ENCODE peak calls at places on chromosomes 16 and 17, in five cellular contexts. F is mesendoderm, J is mesenchymal stem cell, C is trophoblast cell, R is IMR-90. P is an unnamed sample.

GRCh38 chr17:61323015-61323379 is 76.6 kb upstream of the TBX2 start:
- DNase-seq in F (no peak), J (no peak), R (no peak), C (no peak), P (no peak)

GRCh38 chr17:39834017-39834416 is 30.1 kb downstream of the IKZF3 start:
- DNase-seq in J (no peak), R (no peak), F (no peak), C (no peak), P (no peak)

GRCh38 chr17:38464251-38464722 is 36.0 kb downstream of the ARHGAP23 start:
- DNase-seq in J (no peak), R (no peak), F (no peak), C (no peak), P (no peak)

GRCh38 chr17:48729335-48730239 is 1.0 kb upstream of the HOXB13 start:
- DNase-seq in F (no peak), R (no peak), J (peak), C (no peak), P (no peak)

GRCh38 chr17:15469260-15469659 is 1.8 kb upstream of the CDRT4 start:
- DNase-seq in J (no peak), R (peak), F (no peak), C (no peak), P (no peak)

GRCh38 chr17:16934133-16934795 is 37.7 kb downstream of the TNFRSF13B start:
- DNase-seq in C (no peak), R (no peak), J (no peak), F (no peak), P (no peak)

GRCh38 chr16:47136101-47136820 is 7.5 kb downstream of the NETO2 start:
- DNase-seq in F (peak), J (peak), R (peak), C (no peak), P (no peak)

GRCh38 chr16:66286527-66286926 is 80.0 kb upstream of the CDH5 start:
- DNase-seq in C (no peak), J (no peak), R (no peak), F (no peak), P (no peak)

GRCh38 chr16:10729649-10730048 is 14.0 kb upstream of the NUBP1 start:
- DNase-seq in R (peak), J (no peak), F (peak), C (peak), P (no peak)

GRCh38 chr17:43126911-43127290 is 1.7 kb upstream of the BRCA1 start:
- DNase-seq in F (no peak), C (peak), R (no peak), J (no peak), P (no peak)

GRCh38 chr17:8237175-8237574 is 10.7 kb downstream of the CTC1 start:
- DNase-seq in J (no peak), F (no peak), C (peak), R (no peak), P (no peak)

GRCh38 chr16:21634216-21634615 is 18.2 kb downstream of the IGSF6 start:
- DNase-seq in C (no peak), R (no peak), F (no peak), J (no peak), P (no peak)

GRCh38 chr17:36920032-36921000 is 17.0 kb upstream of the LHX1 start:
- DNase-seq in J (peak), R (peak), F (peak), C (no peak), P (no peak)

GRCh38 chr17:82848022-82848592 is 8.3 kb upstream of the ZNF750 start:
- DNase-seq in R (peak), J (no peak), C (peak), F (no peak), P (no peak)

GRCh38 chr16:85724936-85725335 is 26.0 kb downstream of the C16orf74 start:
- DNase-seq in F (no peak), R (no peak), C (no peak), J (no peak), P (no peak)

GRCh38 chr17:78661092-78661770 is 84.0 kb upstream of the DNAH17 start:
- DNase-seq in J (no peak), R (no peak), C (peak), F (no peak), P (no peak)

GRCh38 chr16:11079657-11080187 is 135.4 kb downstream of the CLEC16A start:
- DNase-seq in C (peak), F (no peak), J (peak), R (peak), P (no peak)

GRCh38 chr17:59756236-59756818 is 48.9 kb downstream of the VMP1 start:
- DNase-seq in C (peak), F (peak), R (peak), J (peak), P (no peak)

GRCh38 chr16:84724619-84725307 is 25.0 kb downstream of the USP10 start:
- DNase-seq in R (peak), J (no peak), C (no peak), F (no peak), P (no peak)

GRCh38 chr17:10156579-10157488 is 41.6 kb downstream of the GAS7 start:
- DNase-seq in C (peak), R (no peak), J (peak), F (no peak), P (no peak)

GRCh38 chr17:21678451-21679081 is 13.8 kb upstream of the KCNJ18 start:
- DNase-seq in F (no peak), C (peak), J (no peak), R (no peak), P (no peak)

GRCh38 chr17:50059256-50059655 is 3.3 kb downstream of the ITGA3 start:
- DNase-seq in R (no peak), C (peak), J (peak), F (no peak), P (no peak)
- H3K9ac ChIP-seq in R (peak), C (peak), J (peak), F (no peak), P (no peak)

GRCh38 chr17:73691321-73691766 is 47.1 kb upstream of the SDK2 start:
- DNase-seq in R (no peak), F (peak), C (no peak), J (no peak), P (no peak)
- H2BK5ac ChIP-seq in R (no peak), F (no peak), C (no peak), J (no peak), P (no peak)

DNA sequence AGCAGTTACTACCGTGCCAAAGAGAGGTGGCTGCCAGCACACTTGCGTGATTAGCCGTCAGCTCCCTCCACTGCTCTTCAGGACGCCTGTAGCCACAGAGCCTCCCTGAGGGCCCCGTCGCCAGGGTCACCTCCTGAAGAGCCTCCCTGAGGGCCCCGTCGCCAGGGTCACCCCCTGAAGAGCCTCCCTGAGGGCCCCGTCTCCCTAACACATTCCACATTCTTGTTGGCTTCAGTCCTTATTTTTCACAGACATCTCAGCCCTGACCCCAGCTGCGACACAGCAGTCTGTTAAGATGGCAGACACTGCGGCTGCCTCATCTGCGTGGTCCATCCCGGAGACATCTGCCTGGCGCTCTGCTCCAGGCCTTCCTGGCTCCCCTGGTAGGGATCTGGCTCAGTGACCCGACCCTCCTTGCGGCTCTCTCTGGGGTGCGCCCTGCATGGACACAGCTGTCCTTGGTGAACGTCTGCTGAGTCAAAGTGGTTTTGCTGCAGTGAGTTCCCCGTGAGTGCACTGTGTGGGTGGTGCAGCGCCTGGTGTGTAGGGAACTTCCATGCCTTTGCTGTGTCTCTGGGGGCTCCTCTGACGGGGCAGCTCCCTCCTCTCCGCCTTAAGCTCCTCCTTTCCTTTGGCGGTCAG is 11.4 kb downstream of the ACSF3 start:
- DNase-seq in J (no peak), F (no peak), R (no peak), C (no peak), P (no peak)
- H3K9ac ChIP-seq in J (no peak), F (no peak), R (no peak), C (no peak), P (no peak)

DNA sequence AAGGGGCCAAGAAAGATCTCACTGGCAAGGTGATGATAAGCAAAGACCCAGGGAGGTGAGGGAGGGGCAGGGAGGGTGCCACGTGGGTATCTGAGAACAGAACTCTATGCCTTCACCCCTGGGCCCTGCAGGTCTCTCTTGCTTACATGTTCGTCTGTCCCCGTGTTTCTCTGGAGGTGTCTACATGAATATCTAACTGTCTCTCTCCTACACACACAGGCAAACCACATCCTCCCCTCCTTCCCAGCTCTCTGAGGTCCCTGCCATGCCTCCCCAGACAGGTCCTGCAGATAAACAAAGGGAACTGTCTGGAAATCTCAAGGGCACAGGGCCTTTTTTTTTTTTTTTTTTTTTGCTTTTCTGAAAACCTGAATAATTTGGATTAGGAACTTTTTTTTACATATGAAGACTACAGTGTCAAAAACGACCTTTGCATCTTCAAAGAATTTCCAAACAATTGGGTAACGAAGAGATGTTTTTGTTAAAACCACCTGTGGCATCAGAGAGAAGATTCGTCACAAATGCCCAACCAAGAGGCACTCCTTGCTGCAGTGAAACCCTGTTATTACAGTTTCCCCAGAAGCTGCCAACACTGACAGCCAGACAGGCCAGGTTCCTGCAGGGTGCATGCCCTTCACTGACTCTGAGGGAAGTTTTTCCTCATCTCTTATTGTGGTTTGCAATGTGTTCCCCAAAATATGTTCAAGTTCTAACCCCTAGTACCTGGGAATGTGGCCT is 17.8 kb downstream of the PLLP start:
- DNase-seq in R (no peak), F (no peak), J (no peak), C (no peak), P (no peak)
- H2BK5ac ChIP-seq in R (no peak), F (no peak), J (no peak), C (no peak), P (no peak)

DNA sequence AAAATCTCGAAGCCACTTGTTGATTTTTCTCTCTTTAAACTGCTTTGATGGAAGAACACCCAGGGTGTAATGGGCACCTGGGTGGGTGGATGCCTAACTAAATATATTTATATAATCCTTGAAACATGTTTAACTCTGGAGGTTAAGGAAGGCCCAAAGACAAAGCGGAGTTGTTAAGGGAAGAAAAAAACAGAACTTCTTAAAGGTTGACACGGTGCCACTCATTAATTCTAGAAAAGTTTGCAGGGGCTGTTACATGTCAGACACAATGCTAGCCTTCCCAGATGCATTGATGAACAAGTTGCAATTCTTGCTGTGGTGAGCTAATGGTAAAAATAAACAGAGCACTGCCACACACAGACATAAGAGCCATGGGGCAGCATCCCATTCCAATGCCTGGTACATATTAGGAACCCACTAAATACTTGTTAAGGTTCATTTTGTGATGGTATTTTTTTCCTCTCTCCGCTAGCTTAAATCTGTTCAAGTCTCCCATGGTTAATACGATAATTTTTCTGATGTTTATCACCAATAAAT is 109.5 kb downstream of the CDH13 start:
- DNase-seq in R (no peak), F (no peak), C (no peak), J (no peak), P (no peak)
- H3K9ac ChIP-seq in R (no peak), F (no peak), C (no peak), J (no peak), P (no peak)

DNA sequence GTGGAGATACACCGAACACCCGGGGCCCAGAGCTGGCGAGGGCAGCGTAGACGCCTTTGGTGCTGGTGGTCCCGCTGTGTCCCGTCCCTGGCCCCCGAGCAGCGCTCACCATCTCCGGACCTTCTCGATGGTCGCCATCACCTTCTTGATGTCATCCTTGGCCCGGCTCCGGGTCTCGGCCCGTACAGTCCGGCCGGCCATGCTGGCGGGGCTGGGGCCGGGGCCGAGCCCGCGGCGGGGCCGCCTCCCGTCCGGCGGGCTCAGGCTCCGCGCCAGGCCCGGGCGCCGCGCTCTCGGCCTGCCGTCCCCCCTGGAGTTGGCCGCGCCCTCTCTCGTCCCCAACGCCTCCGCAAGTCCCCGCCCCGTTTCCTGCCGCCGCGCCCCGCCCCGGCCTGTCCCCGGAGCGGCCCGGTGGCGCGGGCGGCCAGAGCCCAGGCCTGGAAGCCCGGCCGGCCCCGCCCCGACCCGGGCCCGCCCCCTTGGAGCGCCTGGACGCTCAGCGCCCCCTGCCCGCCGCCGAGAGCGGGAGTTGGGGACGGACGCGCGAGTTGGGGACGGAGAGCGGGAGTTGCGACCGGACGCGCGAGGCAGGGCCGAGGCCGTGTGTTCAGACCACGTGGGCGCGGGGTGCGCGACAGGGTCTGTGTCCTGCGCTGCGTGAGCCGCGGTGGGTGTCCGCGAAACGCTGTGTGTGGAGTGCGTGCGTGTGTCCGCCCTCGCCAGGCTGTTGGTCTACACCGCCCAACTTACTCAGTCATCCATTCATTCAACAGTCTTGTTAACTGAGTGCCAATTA is at the start of gene BCL7C:
- DNase-seq in F (peak), R (peak), C (peak), J (peak), P (peak)
- H2BK5ac ChIP-seq in F (peak), R (peak), C (peak), J (peak), P (peak)

DNA sequence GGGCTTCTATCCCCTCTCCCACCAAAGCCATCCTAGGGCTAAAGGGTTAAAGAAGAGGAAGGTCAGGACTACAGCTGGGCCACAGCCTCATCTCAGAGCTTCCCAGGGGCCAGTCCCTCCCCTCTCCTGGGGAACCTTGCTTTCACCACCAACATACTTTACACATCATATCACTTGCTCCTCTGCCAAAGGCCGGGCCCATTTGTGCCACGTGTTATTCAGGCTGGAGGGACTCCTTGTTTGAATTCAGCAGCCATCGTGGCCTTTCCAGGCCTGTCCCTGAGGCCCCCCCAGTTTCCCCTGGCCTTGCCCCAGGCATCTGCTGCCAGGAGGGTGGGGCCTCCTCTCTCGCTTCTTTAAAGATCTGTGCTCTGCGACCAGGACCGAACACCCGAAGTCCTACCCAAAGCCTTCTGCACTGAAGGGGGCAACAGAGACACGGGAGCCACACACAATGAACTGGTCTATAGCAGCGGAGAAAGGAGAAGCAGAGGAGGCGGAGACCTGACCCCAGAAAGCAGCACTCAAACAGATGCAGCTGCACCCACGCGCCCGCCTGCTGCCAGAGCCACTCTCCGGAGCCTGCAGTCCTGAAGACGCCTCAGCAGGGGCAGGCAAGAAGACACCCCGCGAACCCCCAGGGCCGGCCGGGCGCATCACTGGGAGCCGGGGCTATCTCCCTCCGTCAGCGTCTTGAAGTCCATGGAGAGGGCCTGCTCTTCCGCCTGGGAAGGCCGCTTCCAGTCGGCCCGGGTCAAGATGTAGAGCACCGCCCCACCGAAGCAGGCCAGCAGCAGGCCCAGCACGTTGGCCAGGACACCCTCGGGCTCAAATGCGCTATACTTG is 12.1 kb downstream of the CYB561 start:
- DNase-seq in C (peak), J (peak), R (peak), F (no peak), P (no peak)
- H3K9ac ChIP-seq in C (no peak), J (peak), R (peak), F (no peak), P (no peak)